ENCODE peak calls at places on chromosome 18, in six cellular contexts. H is PC-3, Z is cardiac fibroblast, R is kidney epithelial cell, U is fibroblast of the aortic adventitia, O is neural progenitor cell. E is an unnamed sample.

GRCh38 chr18:35026407-35027061 is 14.7 kb upstream of the MAPRE2 start:
- DNase-seq in H (no peak), Z (no peak), R (no peak), U (no peak), O (peak; percentile 54), E (peak; percentile 1)

GRCh38 chr18:45111507-45111858 is 430.8 kb downstream of the SETBP1 start:
- DNase-seq in H (no peak), Z (no peak), R (no peak), U (no peak), O (no peak), E (no peak)

GRCh38 chr18:26863122-26863879 is 2.2 kb downstream of the AQP4 start:
- DNase-seq in H (peak; percentile 33), Z (no peak), R (no peak), U (no peak), O (peak; percentile 71), E (no peak)

GRCh38 chr18:199214-199613 is 40.9 kb downstream of the USP14 start:
- DNase-seq in H (no peak), Z (no peak), R (no peak), U (no peak), O (no peak), E (no peak)

GRCh38 chr18:54269924-54270844 is 867 bp downstream of the POLI start:
- DNase-seq in H (peak; percentile 67), Z (peak; percentile 64), R (no peak), U (peak; percentile 49), O (peak; percentile 37), E (no peak)

GRCh38 chr18:53911200-53911599 is 313.3 kb downstream of the MBD2 start:
- DNase-seq in H (no peak), Z (no peak), R (no peak), U (no peak), O (no peak), E (no peak)

GRCh38 chr18:3703732-3704176 is 253.8 kb downstream of the TGIF1 start:
- DNase-seq in H (peak; percentile 71), Z (peak; percentile 86), R (no peak), U (peak; percentile 89), O (peak; percentile 81), E (peak; percentile 64)

GRCh38 chr18:394997-395383 is 105.5 kb downstream of the COLEC12 start:
- DNase-seq in H (no peak), Z (peak; percentile 95), R (peak; percentile 28), U (peak; percentile 99), O (no peak), E (no peak)

GRCh38 chr18:42401131-42401673 is 446.2 kb downstream of the PIK3C3 start:
- DNase-seq in H (no peak), Z (no peak), R (no peak), U (no peak), O (peak; percentile 15), E (no peak)

GRCh38 chr18:34957864-34958259 is 83.4 kb upstream of the MAPRE2 start:
- DNase-seq in H (no peak), Z (no peak), R (no peak), U (no peak), O (no peak), E (no peak)

GRCh38 chr18:9696112-9696511 is 12.0 kb upstream of the RAB31 start:
- DNase-seq in H (no peak), Z (peak; percentile 51), R (no peak), U (no peak), O (no peak), E (no peak)

GRCh38 chr18:60541661-60542060 is 169.1 kb upstream of the MC4R start:
- DNase-seq in H (no peak), Z (no peak), R (no peak), U (no peak), O (no peak), E (no peak)

GRCh38 chr18:45715212-45715780 is 8.7 kb upstream of the SLC14A1 start:
- DNase-seq in H (no peak), Z (no peak), R (no peak), U (no peak), O (no peak), E (no peak)

GRCh38 chr18:35605686-35606417 is 24.3 kb downstream of the GALNT1 start:
- DNase-seq in H (peak; percentile 26), Z (peak; percentile 44), R (no peak), U (no peak), O (no peak), E (no peak)

GRCh38 chr18:2985628-2986027 is 27.3 kb downstream of the LPIN2 start:
- DNase-seq in H (peak; percentile 56), Z (peak; percentile 59), R (no peak), U (peak; percentile 68), O (no peak), E (peak; percentile 66)

GRCh38 chr18:31274915-31275314 is 43.0 kb upstream of the DSG1 start:
- DNase-seq in H (peak; percentile 36), Z (peak; percentile 61), R (no peak), U (no peak), O (no peak), E (peak; percentile 50)

DNA sequence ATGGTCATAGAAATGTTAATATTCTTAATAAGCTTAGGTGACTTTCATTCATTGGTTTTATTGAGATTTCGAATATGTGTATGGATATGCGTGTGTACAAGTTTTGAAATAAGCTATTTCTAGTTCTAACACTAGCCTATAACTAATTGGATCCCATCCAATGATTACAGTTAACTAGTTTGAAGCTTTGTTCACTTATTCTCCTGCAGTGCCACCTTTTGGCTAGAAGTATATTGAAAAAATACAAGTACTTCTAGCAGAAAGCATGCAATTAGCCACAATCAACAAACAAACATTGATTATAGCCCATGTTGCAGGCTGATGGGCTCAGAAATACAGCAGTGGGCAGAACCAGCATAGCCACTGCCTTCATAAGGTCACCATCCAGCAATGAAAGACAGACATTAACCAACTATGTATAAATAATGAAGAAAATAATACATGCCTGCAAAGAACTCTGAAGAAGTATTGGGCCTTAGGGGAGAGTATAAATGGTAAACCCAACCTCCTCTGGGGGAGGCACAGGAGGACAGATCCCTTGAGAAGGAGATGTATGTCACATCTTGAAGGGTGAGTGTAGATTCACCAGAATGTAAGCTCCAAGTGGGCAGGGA is 5.1 kb upstream of the PIEZO2 start:
- DNase-seq in H (peak; percentile 54), Z (peak; percentile 78), R (peak; percentile 2), U (peak; percentile 71), O (peak; percentile 59), E (peak; percentile 40)
- TF ChIP-seq CTCF in H (peak; percentile 72), Z (peak; percentile 33), R (peak; percentile 34), U (peak; percentile 41), O (peak; percentile 72), E (peak; percentile 25)

GRCh38 chr18:36831139-36831538 is 2.2 kb downstream of the KIAA1328 start:
- DNase-seq in H (peak; percentile 39), Z (no peak), R (no peak), U (no peak), O (no peak), E (no peak)
- TF ChIP-seq CTCF in H (no peak), Z (no peak), R (no peak), U (no peak), O (no peak), E (no peak)

GRCh38 chr18:23239350-23239692 is 104.0 kb downstream of the CABLES1 start:
- DNase-seq in H (no peak), Z (no peak), R (no peak), U (no peak), O (no peak), E (no peak)

GRCh38 chr18:23236876-23237468 is 101.7 kb downstream of the CABLES1 start:
- DNase-seq in H (no peak), Z (no peak), R (no peak), U (no peak), O (no peak), E (no peak)

GRCh38 chr18:23238152-23238531 is 102.9 kb downstream of the CABLES1 start:
- DNase-seq in H (no peak), Z (peak; percentile 91), R (no peak), U (peak; percentile 86), O (no peak), E (peak; percentile 20)

GRCh38 chr18:23238651-23239349 is 103.5 kb downstream of the CABLES1 start:
- DNase-seq in H (no peak), Z (peak; percentile 76), R (no peak), U (peak; percentile 59), O (no peak), E (no peak)

GRCh38 chr18:23237524-23238151 is 102.4 kb downstream of the CABLES1 start:
- DNase-seq in H (no peak), Z (peak; percentile 65), R (no peak), U (peak; percentile 62), O (peak; percentile 50), E (peak; percentile 27)
- TF ChIP-seq CTCF in H (no peak), Z (peak; percentile 66), R (peak; percentile 33), U (peak; percentile 67), O (peak; percentile 23), E (peak; percentile 25)

DNA sequence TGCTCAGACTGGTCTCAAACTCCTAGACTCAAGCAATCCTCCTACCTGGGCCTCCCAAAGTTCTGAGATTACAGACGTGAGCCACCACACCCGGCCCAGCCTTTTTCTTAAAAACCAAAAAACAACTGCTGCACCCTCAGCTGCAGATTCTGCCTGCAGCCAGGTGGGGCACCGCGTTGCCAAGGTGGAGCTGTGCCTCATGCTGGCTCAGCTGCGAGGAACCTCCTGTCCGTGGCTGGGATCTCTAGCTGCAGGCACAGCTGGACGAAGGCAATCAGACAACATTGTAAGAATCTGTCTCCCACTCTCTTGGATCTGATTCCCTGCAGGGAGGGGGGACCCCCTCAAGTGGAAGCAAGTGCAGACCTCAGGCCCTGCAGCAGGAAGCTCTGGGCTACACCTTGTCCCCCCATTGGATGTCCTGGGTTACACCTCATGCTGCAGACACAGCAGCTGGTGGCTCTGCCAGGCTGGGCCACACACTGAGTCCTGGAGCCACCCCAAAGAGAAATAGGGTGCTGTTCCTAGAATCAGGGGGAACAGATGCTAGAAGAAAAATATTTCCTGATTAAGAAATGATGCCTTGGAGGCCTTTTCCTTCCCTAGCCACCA is 24.1 kb downstream of the CIDEA start:
- DNase-seq in H (peak; percentile 50), Z (no peak), R (no peak), U (no peak), O (peak; percentile 38), E (no peak)
- TF ChIP-seq CTCF in H (peak; percentile 67), Z (no peak), R (peak; percentile 42), U (peak; percentile 21), O (peak; percentile 24), E (peak; percentile 18)

DNA sequence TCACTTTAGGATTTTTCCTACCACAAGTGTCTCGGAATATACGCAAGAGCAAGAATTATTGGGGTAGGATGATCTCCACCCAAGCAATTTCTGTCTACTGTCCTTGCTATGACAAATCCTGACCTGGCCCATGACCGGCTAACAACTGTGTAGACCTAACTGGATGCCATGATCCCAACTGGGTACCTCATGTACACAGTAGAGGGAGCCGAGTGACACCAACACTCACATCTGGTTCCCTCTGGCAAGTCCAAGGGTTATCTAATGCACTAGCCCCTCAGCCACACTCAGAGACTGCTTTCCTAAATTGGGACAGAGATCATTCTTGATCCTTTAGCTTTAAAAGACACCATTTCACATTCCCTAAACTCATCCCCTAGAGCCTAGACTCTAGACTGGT is 60.7 kb upstream of the ZNF532 start:
- DNase-seq in H (no peak), Z (no peak), R (no peak), U (no peak), O (no peak), E (no peak)
- TF ChIP-seq CTCF in H (peak; percentile 21), Z (no peak), R (no peak), U (no peak), O (no peak), E (no peak)

GRCh38 chr18:41146301-41146700 is 808.7 kb upstream of the PIK3C3 start:
- DNase-seq in H (no peak), Z (no peak), R (no peak), U (no peak), O (peak; percentile 48), E (no peak)
- TF ChIP-seq CTCF in H (no peak), Z (no peak), R (no peak), U (no peak), O (peak; percentile 4), E (no peak)

GRCh38 chr18:21191596-21192307 is 50.3 kb upstream of the GREB1L start:
- DNase-seq in H (peak; percentile 65), Z (peak; percentile 66), R (no peak), U (peak; percentile 59), O (peak; percentile 75), E (peak; percentile 38)
- TF ChIP-seq CTCF in H (peak; percentile 81), Z (peak; percentile 84), R (peak; percentile 83), U (peak; percentile 73), O (peak; percentile 70), E (peak; percentile 43)

GRCh38 chr18:68034293-68034692 is 517.8 kb upstream of the DSEL start:
- DNase-seq in H (no peak), Z (peak; percentile 17), R (no peak), U (peak; percentile 44), O (no peak), E (no peak)
- TF ChIP-seq CTCF in H (no peak), Z (no peak), R (no peak), U (no peak), O (no peak), E (no peak)